ENCODE peak calls at places on chromosomes 16 and 17, in four cellular contexts. E is astrocyte of the spinal cord; I is effector memory CD4-positive, alpha-beta T cell; L is cardiac fibroblast. J is an unnamed sample.
A peak's percentile ranks its signal among the peaks of the same experiment; 100 is the strongest.

GRCh38 chr16:88468289-88469129 is 15.4 kb downstream of the ZFPM1 start:
- DNase-seq in E (no peak), I (no peak), L (no peak), J (no peak)

GRCh38 chr17:61488878-61489718 is 36.9 kb downstream of the TBX4 start:
- DNase-seq in E (no peak), I (no peak), L (no peak), J (no peak)

GRCh38 chr16:84370723-84371552 is 2.6 kb downstream of the ATP2C2 start:
- DNase-seq in E (no peak), I (no peak), L (no peak), J (no peak)

GRCh38 chr17:41885733-41886132 is 20.5 kb upstream of the KLHL11 start:
- DNase-seq in E (no peak), I (no peak), L (no peak), J (no peak)

GRCh38 chr16:86382067-86382773 is 128.1 kb upstream of the FOXF1 start:
- DNase-seq in E (no peak), I (no peak), L (no peak), J (no peak)

GRCh38 chr16:66474750-66475199 is 47.7 kb downstream of the BEAN1 start:
- DNase-seq in E (peak; percentile 6), I (peak; percentile 16), L (no peak), J (no peak)

GRCh38 chr17:44604149-44605115 is 47.1 kb downstream of the FZD2 start:
- DNase-seq in E (no peak), I (no peak), L (no peak), J (no peak)

GRCh38 chr17:80835816-80836657 is 155.6 kb upstream of the CHMP6 start:
- DNase-seq in E (no peak), I (no peak), L (no peak), J (no peak)

GRCh38 chr16:7601100-7601499 is 268.5 kb downstream of the RBFOX1 start:
- DNase-seq in E (no peak), I (no peak), L (no peak), J (no peak)

GRCh38 chr16:4315185-4316102 is at the start of gene GLIS2:
- DNase-seq in E (peak; percentile 84), I (peak; percentile 23), L (peak; percentile 66), J (peak; percentile 88)

GRCh38 chr17:31654936-31655335 is 204.1 kb downstream of the COPRS start:
- DNase-seq in E (no peak), I (no peak), L (no peak), J (no peak)

GRCh38 chr16:23673971-23674614 is 4.6 kb upstream of the PLK1 start:
- DNase-seq in E (no peak), I (no peak), L (no peak), J (no peak)

GRCh38 chr16:61823326-61823725 is 212.9 kb downstream of the CDH8 start:
- DNase-seq in E (no peak), I (no peak), L (no peak), J (no peak)

GRCh38 chr16:47753620-47754019 is 292.5 kb downstream of the PHKB start:
- DNase-seq in E (no peak), I (no peak), L (no peak), J (no peak)

J was measured in cerebellum.